ENCODE peak calls at places on chromosomes 7 and 10, in four cellular contexts. One of them, this sample, is unnamed.

GRCh38 chr7:78279035-78279434 is 480.5 kb downstream of the PHTF2 start:
- DNase-seq in H1: no peak
- DNase-seq in H9: no peak
- DNase-seq in IMR-90: peak; percentile 91
- DNase-seq in this sample: no peak

GRCh38 chr7:116641551-116642153 is 30.3 kb upstream of the MET start:
- DNase-seq in H1: no peak
- DNase-seq in H9: no peak
- DNase-seq in IMR-90: no peak
- DNase-seq in this sample: no peak

GRCh38 chr10:62817120-62817762 is 1.1 kb upstream of the EGR2 start:
- DNase-seq in H1: no peak
- DNase-seq in H9: peak; percentile 41
- DNase-seq in IMR-90: peak; percentile 28
- DNase-seq in this sample: peak; percentile 27

GRCh38 chr10:110395350-110396283 is 90.9 kb upstream of the SMNDC1 start:
- DNase-seq in H1: no peak
- DNase-seq in H9: no peak
- DNase-seq in IMR-90: peak; percentile 99
- DNase-seq in this sample: no peak

GRCh38 chr7:127652333-127653248 is 597 bp downstream of the SND1 start:
- DNase-seq in H1: no peak
- DNase-seq in H9: no peak
- DNase-seq in IMR-90: peak; percentile 62
- DNase-seq in this sample: no peak

GRCh38 chr7:143391462-143392404 is 10.6 kb downstream of the ZYX start:
- DNase-seq in H1: no peak
- DNase-seq in H9: peak; percentile 30
- DNase-seq in IMR-90: peak; percentile 85
- DNase-seq in this sample: no peak

GRCh38 chr10:70799124-70799523 is 13.9 kb upstream of the TBATA start:
- DNase-seq in H1: no peak
- DNase-seq in H9: no peak
- DNase-seq in IMR-90: no peak
- DNase-seq in this sample: no peak

GRCh38 chr7:145276118-145276517 is 440.3 kb upstream of the TPK1 start:
- DNase-seq in H1: no peak
- DNase-seq in H9: no peak
- DNase-seq in IMR-90: no peak
- DNase-seq in this sample: no peak

GRCh38 chr7:155804897-155805825 is 7.1 kb downstream of the SHH start:
- DNase-seq in H1: no peak
- DNase-seq in H9: peak; percentile 83
- DNase-seq in IMR-90: peak; percentile 65
- DNase-seq in this sample: peak; percentile 85

GRCh38 chr7:5466551-5466950 is 42.9 kb upstream of the TNRC18 start:
- DNase-seq in H1: no peak
- DNase-seq in H9: no peak
- DNase-seq in IMR-90: no peak
- DNase-seq in this sample: no peak

GRCh38 chr10:17851611-17852010 is 42.5 kb downstream of the MRC1 start:
- DNase-seq in H1: no peak
- DNase-seq in H9: no peak
- DNase-seq in IMR-90: no peak
- DNase-seq in this sample: no peak

GRCh38 chr10:34895977-34896376 is 80.9 kb upstream of the PARD3 start:
- DNase-seq in H1: no peak
- DNase-seq in H9: no peak
- DNase-seq in IMR-90: no peak
- DNase-seq in this sample: no peak
- H2AFZ ChIP-seq in H1: no peak overlapping the region
- H2AFZ ChIP-seq in H9: no peak overlapping the region
- H2AFZ ChIP-seq in IMR-90: no peak overlapping the region
- H2AFZ ChIP-seq in this sample: no peak overlapping the region

DNA sequence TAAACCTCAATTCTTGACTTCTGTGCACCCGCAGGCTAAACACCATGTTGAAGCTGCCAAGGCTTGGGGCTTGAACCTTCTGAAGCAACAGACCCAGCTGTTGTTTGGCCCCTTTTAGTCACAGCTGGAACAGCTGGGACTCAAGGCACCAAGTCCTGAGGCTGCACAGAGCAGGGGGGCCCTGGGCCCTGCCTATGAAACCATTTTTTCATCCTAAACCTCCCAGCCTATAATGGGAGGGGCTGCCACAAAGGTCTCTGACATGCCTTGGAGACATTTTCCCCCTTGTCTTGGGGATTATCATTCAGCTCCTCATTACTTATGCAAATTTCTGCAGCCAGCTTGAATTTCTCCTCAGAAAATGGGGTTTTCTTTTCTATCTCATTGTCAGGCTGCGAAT is 31.8 kb downstream of the LMBR1 start:
- DNase-seq in H1: no peak
- DNase-seq in H9: no peak
- DNase-seq in IMR-90: no peak
- DNase-seq in this sample: no peak
- H3K23ac ChIP-seq in H1: no peak overlapping the region
- H3K23ac ChIP-seq in H9: no peak overlapping the region
- H3K23ac ChIP-seq in IMR-90: no peak overlapping the region
- H3K23ac ChIP-seq in this sample: no peak overlapping the region

GRCh38 chr7:85186083-85186520 is 754 bp downstream of the SEMA3D start:
- DNase-seq in H1: no peak
- DNase-seq in H9: peak; percentile 59
- DNase-seq in IMR-90: peak; percentile 49
- DNase-seq in this sample: peak; percentile 47
- H2AFZ ChIP-seq in H1: peak overlapping the region; percentile 98
- H2AFZ ChIP-seq in H9: peak overlapping the region; percentile 79
- H2AFZ ChIP-seq in IMR-90: peak overlapping the region; percentile 90
- H2AFZ ChIP-seq in this sample: peak overlapping the region; percentile 100

DNA sequence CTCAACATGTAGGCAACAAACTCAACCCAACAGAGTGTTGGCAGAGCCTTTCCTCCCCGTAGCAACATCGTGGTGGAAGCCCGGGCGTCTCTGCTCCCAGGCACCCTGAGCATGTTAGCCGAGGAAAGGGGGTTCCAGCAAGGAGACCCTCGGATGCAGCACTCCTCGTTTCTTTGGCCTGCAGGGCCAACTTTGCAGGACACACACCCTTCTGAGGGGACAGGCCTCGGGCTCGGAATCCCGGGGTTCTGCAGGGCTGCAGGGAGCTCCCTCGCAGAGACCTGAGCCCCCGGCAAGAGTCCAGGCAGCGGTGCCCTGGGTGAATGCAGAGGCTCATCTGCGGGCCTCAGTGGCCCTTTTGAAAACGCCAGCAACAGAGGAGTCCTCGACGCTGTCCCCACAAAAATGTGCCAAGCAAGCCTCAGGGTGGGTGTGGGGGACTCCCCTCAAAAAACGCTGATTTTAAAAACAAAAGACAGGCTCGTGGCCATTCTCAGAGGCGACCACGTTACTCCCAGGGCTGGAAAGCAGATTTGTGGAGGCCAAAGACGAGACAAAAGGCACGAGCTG is 1.4 kb downstream of the FAM171A1 start:
- DNase-seq in H1: no peak
- DNase-seq in H9: peak; percentile 42
- DNase-seq in IMR-90: no peak
- DNase-seq in this sample: no peak
- H3K23ac ChIP-seq in H1: no peak overlapping the region
- H3K23ac ChIP-seq in H9: no peak overlapping the region
- H3K23ac ChIP-seq in IMR-90: peak overlapping the region; percentile 11
- H3K23ac ChIP-seq in this sample: peak overlapping the region; percentile 57

GRCh38 chr10:116271593-116272496 is 1.2 kb downstream of the GFRA1 start:
- DNase-seq in H1: no peak
- DNase-seq in H9: peak; percentile 45
- DNase-seq in IMR-90: peak; percentile 4
- DNase-seq in this sample: peak; percentile 31
- H2AFZ ChIP-seq in H1: no peak overlapping the region
- H2AFZ ChIP-seq in H9: no peak overlapping the region
- H2AFZ ChIP-seq in IMR-90: peak overlapping the region; percentile 27
- H2AFZ ChIP-seq in this sample: peak overlapping the region; percentile 96

GRCh38 chr7:104983620-104984539 is 30.1 kb upstream of the KMT2E start:
- DNase-seq in H1: peak; percentile 58
- DNase-seq in H9: peak; percentile 91
- DNase-seq in IMR-90: peak; percentile 81
- DNase-seq in this sample: peak; percentile 72
- H3K23ac ChIP-seq in H1: no peak overlapping the region
- H3K23ac ChIP-seq in H9: no peak overlapping the region
- H3K23ac ChIP-seq in IMR-90: peak overlapping the region; percentile 94
- H3K23ac ChIP-seq in this sample: peak overlapping the region; percentile 95

DNA sequence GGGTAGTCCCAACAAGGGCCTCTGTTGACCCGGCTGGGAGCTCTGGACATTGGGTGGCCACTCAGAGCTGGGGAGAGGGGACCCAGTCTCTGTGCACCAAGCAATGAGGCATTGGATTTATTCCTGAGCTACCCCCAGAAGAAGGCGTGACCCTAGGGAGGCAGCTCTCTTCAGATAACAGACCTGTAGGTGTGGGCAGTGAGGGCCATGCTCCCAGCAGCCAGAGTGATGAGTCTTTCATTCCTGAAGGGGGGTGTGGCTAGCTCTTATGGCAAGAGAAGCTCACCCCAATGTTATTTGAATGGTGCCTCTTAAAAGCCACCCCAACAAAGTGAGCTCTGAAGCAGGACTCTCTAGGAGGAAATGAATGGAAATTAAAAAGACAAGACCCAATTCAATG is 20.3 kb downstream of the TEX36 start:
- DNase-seq in H1: no peak
- DNase-seq in H9: no peak
- DNase-seq in IMR-90: no peak
- DNase-seq in this sample: no peak
- H2AFZ ChIP-seq in H1: no peak overlapping the region
- H2AFZ ChIP-seq in H9: no peak overlapping the region
- H2AFZ ChIP-seq in IMR-90: no peak overlapping the region
- H2AFZ ChIP-seq in this sample: no peak overlapping the region